ENCODE peak calls at places on chromosomes 7 and 10, in four cellular contexts. C is HepG2, Y is WTC11, R is K562. O is an unnamed sample.

GRCh38 chr7:16985621-16986020 is 103.8 kb upstream of the AGR3 start:
- DNase-seq in Y (no peak), R (no peak), C (no peak), O (no peak)

GRCh38 chr7:118372530-118372929 is 148.0 kb downstream of the ANKRD7 start:
- DNase-seq in Y (no peak), R (peak; percentile 16), C (no peak), O (no peak)

GRCh38 chr7:28024786-28025334 is 155.7 kb downstream of the JAZF1 start:
- DNase-seq in R (no peak), Y (no peak), C (no peak), O (no peak)

GRCh38 chr10:47372726-47373125 is 11.4 kb downstream of the ZNF488 start:
- DNase-seq in Y (no peak), R (no peak), C (no peak), O (no peak)

GRCh38 chr10:124005991-124006392 is 87.4 kb downstream of the CHST15 start:
- DNase-seq in C (no peak), Y (no peak), R (no peak), O (no peak)

GRCh38 chr7:24979863-24980694 is at the start of gene OSBPL3:
- DNase-seq in R (peak; percentile 98), Y (peak; percentile 93), C (peak; percentile 91), O (peak; percentile 78)

GRCh38 chr10:118107040-118107439 is 60.3 kb upstream of the RAB11FIP2 start:
- DNase-seq in C (no peak), Y (no peak), R (no peak), O (no peak)

GRCh38 chr7:55622241-55622835 is 50.0 kb upstream of the VOPP1 start:
- DNase-seq in Y (no peak), C (no peak), R (no peak), O (no peak)

GRCh38 chr7:98974906-98975816 is 96.8 kb downstream of the TRRAP start:
- DNase-seq in Y (no peak), R (no peak), C (no peak), O (no peak)

GRCh38 chr7:40015790-40016296 is 65.8 kb downstream of the CDK13 start:
- DNase-seq in Y (no peak), C (peak; percentile 14), R (no peak), O (peak; percentile 62)

GRCh38 chr7:100867796-100868485 is 754 bp downstream of the TRIP6 start:
- DNase-seq in Y (peak; percentile 42), R (peak; percentile 75), C (no peak), O (no peak)

GRCh38 chr7:133703547-133703946 is 423.6 kb upstream of the LRGUK start:
- DNase-seq in C (no peak), R (no peak), Y (no peak), O (no peak)

GRCh38 chr7:137953692-137954470 is 48.0 kb downstream of the CREB3L2 start:
- DNase-seq in R (peak; percentile 53), C (no peak), Y (no peak), O (no peak)

GRCh38 chr10:119446441-119447277 is 95.9 kb downstream of the RGS10 start:
- DNase-seq in C (no peak), Y (no peak), R (no peak), O (no peak)

GRCh38 chr7:40348126-40348728 is 213.4 kb downstream of the SUGCT start:
- DNase-seq in R (no peak), Y (no peak), C (no peak), O (no peak)

GRCh38 chr7:6536899-6537298 is 14.4 kb downstream of the GRID2IP start:
- DNase-seq in R (peak; percentile 41), Y (peak; percentile 87), C (no peak), O (no peak)

DNA sequence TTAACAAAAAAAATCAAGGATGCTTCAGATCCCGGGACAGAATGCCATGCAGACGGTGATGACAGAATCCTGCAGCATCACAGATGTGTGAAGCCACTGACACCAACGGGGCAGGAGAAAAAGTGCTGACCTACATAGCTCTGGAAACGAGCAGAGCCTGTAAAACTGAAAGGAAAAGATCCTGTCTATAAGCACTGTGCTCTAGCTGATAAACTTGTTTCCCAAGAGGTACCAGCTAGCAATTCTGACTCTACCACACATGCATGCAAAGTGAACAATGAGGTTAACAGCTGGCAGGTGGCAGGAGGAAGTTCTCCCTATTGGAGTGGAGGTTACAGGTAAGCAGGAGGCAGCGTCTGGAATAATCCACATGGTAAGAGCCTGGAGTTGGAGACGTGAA is 75.6 kb downstream of the PTPRN2 start:
- DNase-seq in Y (no peak), R (no peak), C (no peak), O (no peak)
- TF ChIP-seq CREM in Y (no peak), R (no peak), C (no peak), O (no peak)

GRCh38 chr10:3995302-3996210 is 210.5 kb upstream of the KLF6 start:
- DNase-seq in Y (no peak), R (no peak), C (no peak), O (no peak)
- TF ChIP-seq CREM in Y (no peak), R (no peak), C (no peak), O (no peak)

DNA sequence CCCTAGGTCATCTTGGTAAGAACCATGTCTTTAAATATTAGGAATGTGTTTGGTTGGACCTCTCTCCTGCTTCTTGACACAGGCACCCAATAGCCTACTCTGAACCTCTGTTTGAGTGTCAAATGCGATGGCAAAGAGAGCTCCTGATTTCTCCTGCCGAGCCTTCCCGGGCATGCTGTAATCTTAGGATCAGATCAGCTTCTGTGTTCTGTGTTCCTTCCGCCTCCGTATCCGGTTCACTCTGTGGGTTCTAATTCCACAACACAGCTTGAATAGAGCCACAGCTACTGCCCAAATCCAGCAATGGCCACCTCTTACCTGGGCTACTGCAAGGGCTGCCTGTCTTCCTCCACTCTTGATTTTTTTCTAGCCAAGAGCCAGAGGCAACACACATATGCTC is 165.2 kb upstream of the TNS3 start:
- DNase-seq in Y (no peak), R (no peak), C (no peak), O (no peak)
- TF ChIP-seq CREM in Y (no peak), R (no peak), C (no peak), O (no peak)

DNA sequence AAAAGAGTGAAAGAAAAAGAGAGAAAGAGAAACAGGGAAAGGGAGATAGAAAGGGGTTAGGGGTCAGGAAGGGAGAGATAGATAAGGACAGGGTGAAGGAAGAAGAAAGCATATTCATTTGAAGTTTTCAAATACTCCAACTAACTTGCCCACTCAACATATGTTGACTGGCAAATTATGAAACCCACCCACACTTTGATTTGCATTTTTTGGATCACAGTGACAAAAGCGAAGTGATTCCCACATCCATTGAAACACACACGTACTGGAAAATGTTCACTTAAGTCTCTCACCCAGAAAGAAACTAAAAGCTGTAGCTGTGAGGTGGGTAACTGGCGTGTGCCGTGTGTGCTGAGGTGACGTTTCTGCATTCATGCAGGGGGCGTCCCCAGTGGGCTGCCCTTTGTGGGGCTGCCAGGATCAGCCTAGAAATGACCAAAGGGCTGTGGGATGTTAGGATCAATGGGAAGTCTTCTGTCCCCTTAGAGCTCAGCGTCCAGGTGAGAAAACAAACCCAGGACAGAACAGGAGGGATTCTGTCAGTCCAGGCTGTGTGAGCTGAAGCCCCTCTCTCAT is 134.9 kb upstream of the ADARB2 start:
- DNase-seq in R (no peak), Y (no peak), C (no peak), O (no peak)
- TF ChIP-seq CREM in R (no peak), Y (no peak), C (no peak), O (no peak)

DNA sequence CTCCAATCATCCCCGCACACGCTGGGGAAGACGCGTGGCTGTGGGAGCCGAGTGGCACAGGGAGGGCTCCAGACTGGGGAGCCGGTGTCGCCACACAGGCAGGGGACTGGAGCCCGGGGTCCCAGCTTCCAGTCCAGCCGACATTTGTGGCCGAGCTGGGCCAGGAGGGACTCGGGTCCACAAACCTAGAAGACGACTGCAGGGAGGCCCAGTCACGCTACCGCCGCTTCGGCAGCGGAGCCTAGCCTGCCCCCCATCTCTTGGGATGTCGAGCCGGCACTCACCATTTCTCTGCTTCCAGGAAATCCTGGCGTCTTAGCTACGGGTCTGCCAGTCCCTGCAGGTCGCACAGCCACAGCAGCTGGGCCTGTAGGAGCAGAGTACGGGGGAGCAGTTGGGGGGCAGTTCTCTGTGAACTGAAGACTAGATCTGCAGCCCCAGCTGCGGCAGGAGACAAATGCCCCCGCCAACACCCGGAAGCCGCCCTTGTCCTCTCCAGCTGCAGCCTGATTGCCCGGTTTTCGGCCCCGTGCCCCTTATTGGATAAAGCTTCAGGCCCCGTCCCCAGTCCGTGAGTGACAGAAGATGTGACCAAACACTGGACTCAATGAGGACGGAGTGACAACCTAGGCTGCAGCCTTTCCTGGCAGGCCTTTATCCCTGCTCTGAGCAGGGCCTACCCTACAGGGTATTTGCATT is 270.7 kb downstream of the ZNF33B start:
- DNase-seq in R (peak; percentile 92), C (no peak), Y (peak; percentile 83), O (peak; percentile 15)
- TF ChIP-seq CREM in R (peak; percentile 46), C (no peak), Y (no peak), O (no peak)

DNA sequence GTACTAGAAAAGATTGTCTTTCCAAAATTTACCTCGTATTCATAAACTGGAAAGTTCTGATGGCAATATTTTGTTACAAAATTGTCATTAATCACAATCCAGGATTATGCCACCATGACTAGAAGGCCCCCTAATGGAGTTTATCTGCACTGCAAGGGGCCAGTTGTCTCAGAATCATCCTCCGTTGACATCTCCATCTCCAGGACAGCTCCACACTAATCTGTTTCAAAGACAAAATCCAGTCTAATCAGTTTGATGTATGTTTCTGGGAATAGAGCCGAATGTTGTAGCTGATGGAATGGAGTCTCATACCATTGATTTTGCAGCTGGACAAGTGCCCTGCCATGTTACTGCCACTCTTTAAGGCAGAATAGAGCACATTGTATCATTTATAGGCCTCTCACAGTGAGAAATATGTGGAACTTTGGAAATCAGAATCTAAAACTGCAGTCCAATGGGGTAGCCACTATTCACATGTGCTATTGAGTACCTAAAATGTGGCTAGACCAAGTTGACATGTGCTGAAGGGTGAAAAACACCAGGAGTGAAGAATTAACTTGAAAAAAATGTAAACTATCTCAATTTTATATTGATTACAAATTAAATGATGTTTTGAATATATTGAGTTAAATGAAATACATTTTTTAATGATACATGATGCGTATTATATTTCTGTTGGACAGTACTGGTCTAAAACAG is 38.3 kb upstream of the TOMM7 start:
- DNase-seq in R (peak; percentile 60), C (peak; percentile 13), Y (peak; percentile 32), O (no peak)
- TF ChIP-seq CREM in R (no peak), C (no peak), Y (no peak), O (no peak)

GRCh38 chr7:136528329-136528728 is 340.1 kb upstream of the CHRM2 start:
- DNase-seq in R (no peak), Y (no peak), C (no peak), O (no peak)
- TF ChIP-seq CREM in R (no peak), Y (no peak), C (no peak), O (no peak)

GRCh38 chr7:2952316-2952715 is 91.4 kb downstream of the CARD11 start:
- DNase-seq in C (no peak), R (no peak), Y (peak; percentile 1), O (no peak)

GRCh38 chr7:2954433-2954853 is 89.2 kb downstream of the CARD11 start:
- DNase-seq in C (no peak), R (no peak), Y (peak; percentile 3), O (no peak)

GRCh38 chr7:2953588-2954407 is 89.9 kb downstream of the CARD11 start:
- DNase-seq in C (no peak), Y (no peak), R (no peak), O (no peak)

GRCh38 chr7:2955177-2955768 is 88.4 kb downstream of the CARD11 start:
- DNase-seq in Y (peak; percentile 3), C (no peak), R (peak; percentile 35), O (no peak)

DNA sequence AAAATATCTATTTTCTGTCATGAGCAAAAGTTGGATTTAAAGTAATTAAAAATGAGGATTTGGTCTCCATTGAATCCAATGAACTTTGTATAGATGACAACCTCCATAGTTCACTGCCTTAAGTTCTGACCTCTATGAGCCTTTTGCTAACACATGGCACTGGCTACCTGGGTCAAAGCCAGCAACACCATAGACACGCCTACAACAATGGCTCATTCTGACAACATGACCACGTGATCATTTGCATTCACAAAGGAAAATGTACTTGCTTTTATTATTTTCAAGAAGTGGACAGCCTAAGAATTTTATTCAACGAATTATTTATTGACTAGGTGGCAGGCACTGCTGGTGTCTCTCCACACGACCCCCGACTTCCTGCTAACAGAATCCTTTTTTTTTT is 90.6 kb downstream of the CARD11 start:
- DNase-seq in R (no peak), C (no peak), Y (no peak), O (no peak)
- TF ChIP-seq CREM in R (no peak), C (no peak), Y (no peak), O (no peak)